ENCODE peak calls at places on chromosomes 3 and 15, in nine cellular contexts. B is PC-9, K is HL-60, X is pancreas, J is lower leg skin, Q is cardiac fibroblast, M is BE2C, L is A673, E is uterus. A is an unnamed sample.

GRCh38 chr3:69986419-69986818 is 13.1 kb upstream of the SAMMSON start:
- DNase-seq in J (no peak), M (no peak), X (no peak), B (no peak), E (no peak), L (no peak), K (no peak), Q (no peak), A (no peak)

GRCh38 chr15:95825672-95826387 is 504.7 kb upstream of the NR2F2 start:
- DNase-seq in M (no peak), Q (peak), E (no peak), K (no peak), B (no peak), L (no peak), J (no peak), X (no peak), A (no peak)

GRCh38 chr3:145727416-145727930 is 433.5 kb downstream of the PLOD2 start:
- DNase-seq in B (no peak), J (no peak), E (no peak), M (no peak), L (no peak), K (no peak), X (no peak), Q (no peak), A (no peak)

GRCh38 chr3:196519738-196520122 is 4.6 kb upstream of the SMCO1 start:
- DNase-seq in J (no peak), B (no peak), E (no peak), L (no peak), K (no peak), X (no peak), Q (no peak), M (peak), A (no peak)

GRCh38 chr3:171379281-171379680 is 80.9 kb downstream of the TNIK start:
- DNase-seq in B (no peak), J (no peak), K (no peak), X (no peak), M (no peak), E (no peak), Q (peak), L (no peak), A (no peak)

GRCh38 chr15:95162069-95162468 is 930.7 kb downstream of the MCTP2 start:
- DNase-seq in J (no peak), L (no peak), Q (no peak), K (no peak), B (no peak), E (no peak), M (no peak), X (no peak), A (no peak)

GRCh38 chr15:31609243-31609642 is 282.6 kb downstream of the KLF13 start:
- DNase-seq in L (no peak), E (no peak), J (no peak), Q (no peak), M (no peak), K (no peak), X (no peak), B (no peak), A (no peak)

GRCh38 chr3:26623409-26624208 is 1.0 kb downstream of the LRRC3B start:
- DNase-seq in J (no peak), M (no peak), B (no peak), K (no peak), Q (no peak), L (no peak), X (no peak), E (no peak), A (no peak)

GRCh38 chr3:76307556-76307955 is 522.2 kb upstream of the ZNF717 start:
- DNase-seq in L (no peak), J (no peak), K (no peak), B (no peak), M (no peak), E (no peak), X (no peak), Q (no peak), A (no peak)

GRCh38 chr3:50194903-50195500 is 3.6 kb downstream of the GNAT1 start:
- DNase-seq in J (no peak), M (no peak), B (no peak), X (no peak), L (no peak), Q (no peak), K (no peak), E (no peak), A (no peak)

GRCh38 chr15:50143255-50143860 is 24.3 kb upstream of the ATP8B4 start:
- DNase-seq in K (no peak), J (no peak), B (no peak), M (no peak), L (no peak), E (no peak), X (no peak), Q (no peak), A (no peak)

GRCh38 chr3:142279965-142280590 is 54.7 kb upstream of the GK5 start:
- DNase-seq in M (peak), Q (peak), X (peak), L (peak), K (peak), B (peak), J (peak), E (peak), A (peak)

GRCh38 chr3:172002512-172003078 is 36.8 kb upstream of the FNDC3B start:
- DNase-seq in X (no peak), L (no peak), J (no peak), B (no peak), K (no peak), E (no peak), M (no peak), Q (no peak), A (no peak)

GRCh38 chr3:97862582-97862981 is 40.8 kb downstream of the CRYBG3 start:
- DNase-seq in J (no peak), X (no peak), L (no peak), E (no peak), Q (no peak), K (no peak), M (no peak), B (no peak), A (no peak)
- H3K4me3 ChIP-seq in J (no peak), X (no peak), L (no peak), E (no peak), Q (no peak), K (no peak), M (no peak), B (no peak), A (no peak)

GRCh38 chr15:67915374-67916050 is 75.7 kb upstream of the RNU6-1 start:
- DNase-seq in E (peak), X (peak), B (no peak), Q (peak), M (no peak), L (no peak), J (no peak), K (no peak), A (no peak)
- H3K4me3 ChIP-seq in E (no peak), X (peak), B (no peak), Q (no peak), M (no peak), L (no peak), J (no peak), K (no peak), A (no peak)

DNA sequence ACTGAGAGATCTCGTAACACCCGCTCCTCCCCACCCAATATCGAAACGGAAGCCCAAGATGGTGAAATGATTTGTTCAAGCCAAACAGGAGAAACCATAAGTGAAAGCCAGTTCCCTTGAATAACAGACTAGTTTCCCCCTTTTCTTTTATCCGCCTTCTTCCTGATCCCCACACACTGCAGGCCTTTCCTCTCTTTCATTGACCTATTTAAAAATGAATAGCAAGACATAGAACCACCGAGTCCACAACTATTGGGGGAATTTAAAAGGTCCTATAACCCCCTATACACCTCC is 382 bp upstream of the COX17 start:
- DNase-seq in B (no peak), L (no peak), K (no peak), E (no peak), M (no peak), X (no peak), J (no peak), Q (no peak), A (no peak)
- H3K4me3 ChIP-seq in B (peak), L (peak), K (peak), E (peak), M (peak), X (peak), J (peak), Q (peak), A (peak)

GRCh38 chr3:52892290-52892624 is 5.1 kb downstream of the STIMATE start:
- DNase-seq in Q (no peak), J (no peak), E (no peak), L (no peak), B (no peak), M (no peak), K (no peak), X (no peak), A (no peak)
- H3K4me3 ChIP-seq in Q (no peak), J (no peak), E (no peak), L (no peak), B (no peak), M (no peak), K (no peak), X (peak), A (peak)

DNA sequence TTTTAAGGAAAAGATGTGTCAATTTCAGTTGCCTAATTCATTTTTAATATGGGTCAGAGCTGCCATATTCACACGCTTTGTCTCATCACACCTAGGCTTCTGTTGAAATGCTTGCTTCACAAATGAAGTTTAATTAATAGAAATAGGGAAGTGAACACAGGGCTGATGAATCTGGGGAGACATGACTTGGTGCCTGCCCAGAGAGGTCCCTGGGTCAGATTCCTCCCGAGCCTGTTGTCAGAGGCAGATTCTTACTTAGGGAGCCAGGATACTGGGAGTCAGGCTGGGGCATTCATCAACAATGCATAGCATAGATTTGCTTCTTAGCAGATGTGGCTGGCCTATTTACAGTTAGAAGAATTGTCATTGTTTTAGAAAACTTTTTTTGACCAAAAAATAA is 90.6 kb downstream of the CACNA1D start:
- DNase-seq in J (no peak), L (no peak), Q (no peak), B (no peak), E (no peak), K (no peak), M (no peak), X (no peak), A (no peak)
- H3K4me3 ChIP-seq in J (no peak), L (no peak), Q (no peak), B (no peak), E (no peak), K (no peak), M (no peak), X (no peak), A (no peak)

DNA sequence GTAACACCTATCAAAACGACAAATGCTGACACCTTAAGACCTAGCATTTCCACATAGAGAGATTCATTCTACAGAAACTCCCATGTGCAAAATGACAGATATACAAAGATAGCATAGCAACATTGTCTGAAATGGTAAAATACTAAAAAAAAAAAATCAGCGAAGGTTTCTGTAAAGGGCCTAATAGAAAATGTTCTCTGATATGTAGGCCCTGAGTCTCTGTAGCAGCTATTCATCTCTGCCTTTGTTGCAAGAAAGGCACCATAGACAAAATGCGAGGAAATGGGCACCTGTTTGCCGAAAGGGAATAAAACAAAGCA is 631 bp upstream of the MFGE8 start:
- DNase-seq in J (no peak), L (no peak), Q (no peak), M (no peak), B (no peak), K (no peak), X (no peak), E (no peak), A (no peak)
- H3K4me3 ChIP-seq in J (no peak), L (peak), Q (peak), M (peak), B (peak), K (no peak), X (peak), E (no peak), A (peak)

DNA sequence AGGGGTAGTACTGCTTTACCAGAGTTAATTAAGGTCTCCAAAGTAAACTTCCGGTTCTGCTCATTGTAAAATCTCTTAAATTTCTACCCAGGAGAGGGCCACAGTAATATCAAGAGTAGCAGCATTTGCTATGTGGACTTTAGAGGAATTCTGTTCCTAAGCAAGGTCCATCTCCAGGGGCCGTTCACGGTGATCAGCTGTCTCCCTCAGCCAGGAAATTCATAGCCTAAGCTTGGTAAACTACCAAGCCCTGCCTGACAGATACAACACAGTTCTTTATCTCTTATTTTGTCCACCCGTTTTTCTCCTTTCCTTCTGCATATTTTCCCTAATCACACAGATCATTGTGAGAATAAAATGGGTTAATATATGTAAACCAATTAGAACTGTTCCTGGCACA is 2.3 kb downstream of the DUT start:
- DNase-seq in E (no peak), X (no peak), J (no peak), Q (no peak), B (no peak), M (no peak), L (peak), K (no peak), A (no peak)
- H3K4me3 ChIP-seq in E (no peak), X (no peak), J (no peak), Q (no peak), B (peak), M (peak), L (peak), K (peak), A (peak)

GRCh38 chr15:22873204-22873701 is 34.8 kb downstream of the NIPA2 start:
- DNase-seq in J (no peak), M (no peak), E (no peak), X (no peak), K (no peak), B (no peak), L (peak), Q (peak), A (no peak)
- H3K4me3 ChIP-seq in J (no peak), M (no peak), E (no peak), X (no peak), K (no peak), B (no peak), L (no peak), Q (no peak), A (no peak)

DNA sequence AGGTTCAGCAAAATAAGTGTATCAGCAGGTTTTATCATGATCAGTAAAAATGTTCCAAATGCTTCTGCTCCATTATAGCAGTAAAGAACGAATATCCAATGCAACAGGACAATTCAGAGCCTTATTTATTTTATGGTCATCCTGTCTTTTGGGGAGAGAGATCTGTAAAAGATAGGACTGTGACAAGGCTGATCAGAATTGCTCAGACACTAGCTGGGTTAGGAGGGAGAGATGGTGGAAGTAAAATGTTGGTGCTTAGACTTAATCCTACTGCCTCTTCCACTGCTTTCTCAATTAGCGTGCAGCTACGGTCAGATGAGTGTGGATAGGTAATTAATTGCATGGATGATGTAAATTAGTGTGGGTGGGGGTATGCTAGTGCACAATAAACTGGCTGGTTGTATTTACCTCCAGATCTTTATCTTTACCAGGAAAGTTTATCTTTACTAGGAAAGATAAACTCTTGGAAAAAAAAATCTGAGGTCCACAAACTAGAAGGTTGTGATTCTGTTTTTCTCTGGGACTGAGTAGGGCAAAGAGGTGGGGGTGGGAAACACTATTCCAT is 2.2 kb downstream of the EID1 start:
- DNase-seq in J (no peak), L (no peak), Q (no peak), M (no peak), K (no peak), B (no peak), X (no peak), E (no peak), A (no peak)
- H3K4me3 ChIP-seq in J (no peak), L (peak), Q (no peak), M (peak), K (no peak), B (no peak), X (no peak), E (no peak), A (peak)

GRCh38 chr15:82808634-82809041 is 790 bp upstream of the WHAMM start:
- DNase-seq in K (no peak), J (no peak), L (no peak), X (no peak), E (no peak), Q (no peak), B (peak), M (no peak), A (no peak)
- H3K4me3 ChIP-seq in K (no peak), J (no peak), L (no peak), X (no peak), E (no peak), Q (no peak), B (peak), M (peak), A (no peak)

A was measured in HFF-Myc.